ENCODE peak calls at places on chromosomes 4 and X, in seven cellular contexts. W, K, R, J, L, O and Y are unnamed samples.

GRCh38 chr4:158809611-158810486 is 41.0 kb downstream of the FNIP2 start:
- DNase-seq in W (no peak), O (no peak), K (peak; percentile 99), R (peak; percentile 36), L (no peak), J (peak; percentile 72), Y (peak; percentile 69)

GRCh38 chrX:80282535-80282934 is 137.7 kb upstream of the TENT5D start:
- DNase-seq in O (no peak), W (no peak), L (no peak), R (no peak), J (no peak), K (no peak), Y (peak; percentile 46)

GRCh38 chr4:69649629-69650028 is 3.4 kb downstream of the UGT2A1 start:
- DNase-seq in L (no peak), W (no peak), R (peak; percentile 1), O (no peak), J (no peak), K (no peak), Y (no peak)

GRCh38 chr4:15754323-15754722 is 23.8 kb upstream of the CD38 start:
- DNase-seq in O (peak; percentile 84), L (no peak), K (peak; percentile 88), J (peak; percentile 17), W (no peak), R (no peak), Y (no peak)

GRCh38 chr4:17324431-17324830 is 187.5 kb downstream of the QDPR start:
- DNase-seq in K (peak; percentile 59), R (peak; percentile 58), W (peak; percentile 38), O (no peak), J (peak; percentile 69), L (no peak), Y (peak; percentile 84)

GRCh38 chrX:20913760-20914159 is 460.5 kb upstream of the CNKSR2 start:
- DNase-seq in W (no peak), J (no peak), L (no peak), R (no peak), O (peak; percentile 41), K (no peak), Y (no peak)

GRCh38 chrX:110442631-110443030 is 84.0 kb downstream of the RTL9 start:
- DNase-seq in J (peak; percentile 8), K (peak; percentile 28), O (peak; percentile 7), L (no peak), R (peak; percentile 35), W (no peak), Y (peak; percentile 71)

GRCh38 chr4:166386491-166387367 is 513.7 kb downstream of the TLL1 start:
- DNase-seq in K (peak; percentile 2), R (no peak), J (no peak), L (no peak), W (no peak), O (no peak), Y (no peak)

GRCh38 chrX:131650637-131651410 is 107.0 kb downstream of the OR13H1 start:
- DNase-seq in L (no peak), K (peak; percentile 55), O (no peak), J (no peak), W (no peak), R (no peak), Y (peak; percentile 33)

GRCh38 chr4:38382492-38382891 is 281.5 kb upstream of the KLF3 start:
- DNase-seq in W (no peak), K (no peak), O (no peak), R (peak; percentile 77), J (no peak), L (no peak), Y (no peak)

GRCh38 chr4:94582517-94582916 is 130.8 kb downstream of the PDLIM5 start:
- DNase-seq in J (no peak), L (no peak), O (no peak), K (peak; percentile 59), W (no peak), R (no peak), Y (no peak)

GRCh38 chrX:69116077-69116476 is 49.2 kb downstream of the PJA1 start:
- DNase-seq in O (no peak), R (no peak), L (no peak), W (no peak), J (no peak), K (no peak), Y (no peak)

GRCh38 chrX:54043696-54044125 is 562 bp downstream of the PHF8 start:
- DNase-seq in J (peak; percentile 52), R (peak; percentile 33), W (no peak), O (peak; percentile 40), L (no peak), K (peak; percentile 30), Y (peak; percentile 63)

GRCh38 chr4:8093587-8094274 is 64.9 kb downstream of the ABLIM2 start:
- DNase-seq in W (no peak), K (no peak), O (no peak), J (no peak), R (no peak), L (no peak), Y (no peak)

GRCh38 chr4:132642196-132642817 is 506.8 kb upstream of the PCDH10 start:
- DNase-seq in W (no peak), L (no peak), J (peak; percentile 85), K (peak; percentile 33), O (peak; percentile 62), R (peak; percentile 10), Y (peak; percentile 86)

GRCh38 chrX:4762196-4762595 is 1048.7 kb upstream of the PRKX start:
- DNase-seq in W (no peak), L (no peak), K (no peak), R (no peak), J (no peak), O (no peak), Y (no peak)

GRCh38 chr4:30380404-30380998 is 339.7 kb upstream of the PCDH7 start:
- DNase-seq in K (peak; percentile 73), O (peak; percentile 27), R (peak; percentile 8), W (no peak), J (peak; percentile 54), L (no peak), Y (peak; percentile 84)

GRCh38 chrX:74925210-74926088 is at the start of gene NEXMIF:
- DNase-seq in J (no peak), K (peak; percentile 11), R (no peak), W (peak; percentile 28), L (peak; percentile 46), O (peak; percentile 11), Y (no peak)

DNA sequence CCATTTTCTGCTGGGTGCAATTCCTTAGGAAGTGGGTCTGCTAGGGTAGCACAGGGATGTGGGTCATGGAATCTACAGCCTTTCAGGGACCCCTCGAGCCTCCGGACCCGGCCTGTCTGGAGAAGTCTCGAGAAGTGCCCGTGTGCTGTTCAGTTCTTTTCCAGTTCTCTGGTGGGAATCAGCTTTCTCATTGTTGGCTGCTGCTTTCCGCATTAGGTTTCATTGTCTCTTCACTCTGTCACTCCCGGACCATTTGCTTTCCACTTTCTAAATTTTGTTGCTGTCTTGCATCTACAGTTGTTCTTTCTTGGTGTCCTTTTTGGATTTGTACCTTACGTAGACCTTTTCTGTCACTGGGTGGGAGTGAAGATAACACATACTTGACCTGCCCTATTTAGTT is 6.1 kb downstream of the RAB9A start:
- DNase-seq in K (no peak), W (no peak), J (no peak), L (no peak), O (no peak), R (no peak), Y (no peak)
- H3K4me1 ChIP-seq in K (no peaks in the 10 kb centered on the region), W (peaks cover 9% of the 10 kb centered on the region), J (peaks cover 85% of the 10 kb centered on the region), L (peaks cover 44% of the 10 kb centered on the region), O (peaks cover 20% of the 10 kb centered on the region), R (peaks cover 57% of the 10 kb centered on the region), Y (peaks cover 97% of the 10 kb centered on the region)

DNA sequence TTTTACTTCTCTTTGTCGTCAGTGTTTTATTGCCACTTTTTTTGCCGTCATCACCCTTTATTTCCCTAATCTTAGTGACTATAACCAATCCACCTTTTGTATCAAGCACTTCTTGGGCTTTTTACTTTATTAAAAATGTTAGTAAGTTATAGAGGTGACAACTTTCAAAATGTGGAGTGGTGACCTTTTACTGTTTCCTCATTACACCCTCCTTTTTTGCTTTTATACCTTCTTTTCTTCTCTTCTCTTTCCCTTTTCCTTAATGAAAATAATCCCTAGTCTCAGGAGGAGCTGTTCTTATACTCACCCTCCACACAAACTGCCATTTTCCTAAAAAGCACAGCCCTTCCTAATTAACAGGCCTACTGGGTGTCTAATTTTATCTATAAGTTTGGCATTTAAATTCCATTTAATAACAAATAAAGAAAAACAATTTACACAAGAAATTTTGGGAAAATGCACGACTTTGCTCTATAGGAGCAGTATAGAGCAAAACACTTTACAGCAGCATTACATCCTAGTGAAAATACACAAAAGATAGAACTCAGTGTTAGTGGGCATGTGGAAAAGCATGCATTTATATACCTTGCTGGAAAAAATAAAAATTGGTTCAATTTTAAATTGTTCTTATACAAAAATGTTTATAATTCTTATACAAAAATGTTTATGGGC is 27.3 kb downstream of the BBS12 start:
- DNase-seq in K (no peak), W (no peak), J (no peak), R (no peak), O (no peak), L (no peak), Y (no peak)
- H3K4me1 ChIP-seq in K (no peaks in the 10 kb centered on the region), W (no peaks in the 10 kb centered on the region), J (no peaks in the 10 kb centered on the region), R (peaks cover 18% of the 10 kb centered on the region), O (no peaks in the 10 kb centered on the region), L (peaks cover 6% of the 10 kb centered on the region), Y (peaks cover 3% of the 10 kb centered on the region)

DNA sequence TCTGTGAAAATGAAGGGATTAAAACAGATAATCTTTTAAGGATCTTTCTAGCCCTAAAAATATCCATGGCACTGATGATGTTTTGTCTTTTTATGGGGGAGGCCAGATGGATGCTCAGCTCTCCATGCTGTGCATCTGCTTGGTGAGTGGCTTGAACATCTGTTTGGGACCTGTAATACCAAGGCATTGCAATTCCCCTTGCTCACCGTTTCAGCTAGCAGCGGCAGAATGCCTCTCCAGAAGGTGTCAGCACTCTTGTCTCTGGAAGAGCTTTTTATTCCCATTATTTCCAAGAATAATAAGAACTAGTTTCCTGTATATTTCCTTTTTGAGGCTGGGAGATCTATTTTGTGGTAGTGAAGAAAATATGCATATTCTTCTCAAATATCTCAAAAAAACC is 151.9 kb upstream of the ANK2 start:
- DNase-seq in W (no peak), K (no peak), R (no peak), O (no peak), L (no peak), J (no peak), Y (no peak)
- H3K4me1 ChIP-seq in W (peaks cover 2% of the 10 kb centered on the region), K (no peaks in the 10 kb centered on the region), R (no peaks in the 10 kb centered on the region), O (no peaks in the 10 kb centered on the region), L (no peaks in the 10 kb centered on the region), J (no peaks in the 10 kb centered on the region), Y (no peaks in the 10 kb centered on the region)

DNA sequence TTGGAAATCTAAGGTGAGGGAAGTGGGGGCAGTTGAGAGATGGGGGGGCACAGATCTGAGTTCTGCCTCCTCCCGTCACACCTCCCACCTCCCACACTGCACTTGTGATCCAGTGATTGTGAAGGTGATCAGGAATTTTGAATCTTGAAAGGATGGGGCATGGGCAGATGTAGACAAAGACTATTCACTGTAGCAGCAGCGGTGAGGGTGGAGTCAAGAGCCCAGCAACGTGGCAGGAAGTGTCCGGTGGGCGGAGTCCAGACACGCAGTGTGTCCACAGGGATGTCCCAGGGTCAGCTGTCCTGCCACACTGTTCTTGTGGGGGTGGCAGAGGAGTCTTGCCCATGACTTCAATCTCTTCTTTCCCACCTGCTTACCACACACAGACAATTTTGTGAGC is 330.5 kb upstream of the GALNT7 start:
- DNase-seq in R (no peak), O (no peak), L (no peak), J (no peak), W (no peak), K (no peak), Y (no peak)
- H3K4me1 ChIP-seq in R (no peaks in the 10 kb centered on the region), O (no peaks in the 10 kb centered on the region), L (no peaks in the 10 kb centered on the region), J (no peaks in the 10 kb centered on the region), W (no peaks in the 10 kb centered on the region), K (no peaks in the 10 kb centered on the region), Y (no peaks in the 10 kb centered on the region)

GRCh38 chrX:154800508-154801207 is 4.6 kb downstream of the MPP1 start:
- DNase-seq in L (no peak), R (no peak), K (no peak), W (no peak), J (no peak), O (no peak), Y (no peak)
- H3K4me1 ChIP-seq in L (peaks cover 30% of the 10 kb centered on the region), R (peaks cover 36% of the 10 kb centered on the region), K (peaks cover 2% of the 10 kb centered on the region), W (peaks cover 2% of the 10 kb centered on the region), J (peaks cover 12% of the 10 kb centered on the region), O (peaks cover 57% of the 10 kb centered on the region), Y (peaks cover 11% of the 10 kb centered on the region)